ENCODE peak calls at places on chromosomes 1 and 21, in eight cellular contexts. One of them, this sample, is unnamed.
A peak's percentile ranks its signal among the peaks of the same experiment; 100 is the strongest.

GRCh38 chr1:21919520-21919919 is 17.6 kb downstream of the HSPG2 start:
- DNase-seq in cardiac septum: no peak
- DNase-seq in mammary epithelial cell: peak; percentile 78
- DNase-seq in stimulated activated CD8-positive, alpha-beta memory T cell treated with anti-CD3 and anti-CD28 coated beads, Interleukin-15, amount 100 ng/mL, for 24 hours: no peak
- DNase-seq in A172: peak; percentile 75
- DNase-seq in esophagus muscularis mucosa: no peak
- DNase-seq in AG08396: peak; percentile 73
- DNase-seq in T-helper 2 cell: no peak
- DNase-seq in this sample: peak; percentile 72

GRCh38 chr1:19203440-19203839 is 6.6 kb downstream of the UBR4 start:
- DNase-seq in cardiac septum: no peak
- DNase-seq in mammary epithelial cell: peak; percentile 75
- DNase-seq in stimulated activated CD8-positive, alpha-beta memory T cell treated with anti-CD3 and anti-CD28 coated beads, Interleukin-15, amount 100 ng/mL, for 24 hours: no peak
- DNase-seq in A172: peak; percentile 53
- DNase-seq in esophagus muscularis mucosa: no peak
- DNase-seq in AG08396: peak; percentile 58
- DNase-seq in T-helper 2 cell: no peak
- DNase-seq in this sample: peak; percentile 30

GRCh38 chr1:45359882-45360513 is 19.8 kb upstream of the MUTYH start:
- DNase-seq in cardiac septum: no peak
- DNase-seq in mammary epithelial cell: peak; percentile 47
- DNase-seq in stimulated activated CD8-positive, alpha-beta memory T cell treated with anti-CD3 and anti-CD28 coated beads, Interleukin-15, amount 100 ng/mL, for 24 hours: no peak
- DNase-seq in A172: peak; percentile 28
- DNase-seq in esophagus muscularis mucosa: no peak
- DNase-seq in AG08396: peak; percentile 40
- DNase-seq in T-helper 2 cell: peak; percentile 63
- DNase-seq in this sample: no peak

GRCh38 chr1:156889802-156890585 is 3.5 kb upstream of the PEAR1 start:
- DNase-seq in cardiac septum: no peak
- DNase-seq in mammary epithelial cell: peak; percentile 42
- DNase-seq in stimulated activated CD8-positive, alpha-beta memory T cell treated with anti-CD3 and anti-CD28 coated beads, Interleukin-15, amount 100 ng/mL, for 24 hours: peak; percentile 27
- DNase-seq in A172: peak; percentile 85
- DNase-seq in esophagus muscularis mucosa: peak; percentile 96
- DNase-seq in AG08396: peak; percentile 83
- DNase-seq in T-helper 2 cell: peak; percentile 23
- DNase-seq in this sample: peak; percentile 74

GRCh38 chr1:32398401-32398800 is 4.2 kb upstream of the BSDC1 start:
- DNase-seq in cardiac septum: no peak
- DNase-seq in mammary epithelial cell: no peak
- DNase-seq in stimulated activated CD8-positive, alpha-beta memory T cell treated with anti-CD3 and anti-CD28 coated beads, Interleukin-15, amount 100 ng/mL, for 24 hours: no peak
- DNase-seq in A172: no peak
- DNase-seq in esophagus muscularis mucosa: no peak
- DNase-seq in AG08396: peak; percentile 30
- DNase-seq in T-helper 2 cell: no peak
- DNase-seq in this sample: no peak

GRCh38 chr1:194056169-194056568 is 869.8 kb upstream of the B3GALT2 start:
- DNase-seq in cardiac septum: no peak
- DNase-seq in mammary epithelial cell: no peak
- DNase-seq in stimulated activated CD8-positive, alpha-beta memory T cell treated with anti-CD3 and anti-CD28 coated beads, Interleukin-15, amount 100 ng/mL, for 24 hours: no peak
- DNase-seq in A172: no peak
- DNase-seq in esophagus muscularis mucosa: no peak
- DNase-seq in AG08396: no peak
- DNase-seq in T-helper 2 cell: peak; percentile 50
- DNase-seq in this sample: no peak

GRCh38 chr1:240998024-240998423 is 359.0 kb downstream of the RGS7 start:
- DNase-seq in cardiac septum: no peak
- DNase-seq in mammary epithelial cell: no peak
- DNase-seq in stimulated activated CD8-positive, alpha-beta memory T cell treated with anti-CD3 and anti-CD28 coated beads, Interleukin-15, amount 100 ng/mL, for 24 hours: no peak
- DNase-seq in A172: peak; percentile 58
- DNase-seq in esophagus muscularis mucosa: no peak
- DNase-seq in AG08396: peak; percentile 8
- DNase-seq in T-helper 2 cell: no peak
- DNase-seq in this sample: no peak

GRCh38 chr1:192067360-192067759 is 90.9 kb upstream of the RGS18 start:
- DNase-seq in cardiac septum: peak; percentile 65
- DNase-seq in mammary epithelial cell: no peak
- DNase-seq in stimulated activated CD8-positive, alpha-beta memory T cell treated with anti-CD3 and anti-CD28 coated beads, Interleukin-15, amount 100 ng/mL, for 24 hours: no peak
- DNase-seq in A172: no peak
- DNase-seq in esophagus muscularis mucosa: no peak
- DNase-seq in AG08396: no peak
- DNase-seq in T-helper 2 cell: no peak
- DNase-seq in this sample: no peak

GRCh38 chr1:82086739-82087138 is 286.0 kb downstream of the ADGRL2 start:
- DNase-seq in cardiac septum: no peak
- DNase-seq in mammary epithelial cell: peak; percentile 21
- DNase-seq in stimulated activated CD8-positive, alpha-beta memory T cell treated with anti-CD3 and anti-CD28 coated beads, Interleukin-15, amount 100 ng/mL, for 24 hours: no peak
- DNase-seq in A172: peak; percentile 40
- DNase-seq in esophagus muscularis mucosa: no peak
- DNase-seq in AG08396: peak; percentile 4
- DNase-seq in T-helper 2 cell: no peak
- DNase-seq in this sample: peak; percentile 9

GRCh38 chr21:35226960-35227741 is 178.0 kb upstream of the RUNX1 start:
- DNase-seq in cardiac septum: no peak
- DNase-seq in mammary epithelial cell: no peak
- DNase-seq in stimulated activated CD8-positive, alpha-beta memory T cell treated with anti-CD3 and anti-CD28 coated beads, Interleukin-15, amount 100 ng/mL, for 24 hours: no peak
- DNase-seq in A172: no peak
- DNase-seq in esophagus muscularis mucosa: no peak
- DNase-seq in AG08396: no peak
- DNase-seq in T-helper 2 cell: peak; percentile 93
- DNase-seq in this sample: no peak

GRCh38 chr1:53783056-53783455 is 44.1 kb upstream of the GLIS1 start:
- DNase-seq in cardiac septum: no peak
- DNase-seq in mammary epithelial cell: peak; percentile 2
- DNase-seq in stimulated activated CD8-positive, alpha-beta memory T cell treated with anti-CD3 and anti-CD28 coated beads, Interleukin-15, amount 100 ng/mL, for 24 hours: no peak
- DNase-seq in A172: no peak
- DNase-seq in esophagus muscularis mucosa: no peak
- DNase-seq in AG08396: peak; percentile 17
- DNase-seq in T-helper 2 cell: peak; percentile 87
- DNase-seq in this sample: no peak

GRCh38 chr1:167666416-167666815 is 36.4 kb downstream of the RCSD1 start:
- DNase-seq in cardiac septum: peak; percentile 74
- DNase-seq in mammary epithelial cell: peak; percentile 90
- DNase-seq in stimulated activated CD8-positive, alpha-beta memory T cell treated with anti-CD3 and anti-CD28 coated beads, Interleukin-15, amount 100 ng/mL, for 24 hours: no peak
- DNase-seq in A172: peak; percentile 82
- DNase-seq in esophagus muscularis mucosa: no peak
- DNase-seq in AG08396: no peak
- DNase-seq in T-helper 2 cell: no peak
- DNase-seq in this sample: no peak

This sample was measured in H54.